ENCODE peak calls at places on chromosomes 1 and 21, in four cellular contexts. E is prostate gland, C is K562, Y is tibial nerve. H is an unnamed sample.

GRCh38 chr1:30302808-30303310 is 420.5 kb downstream of the MATN1 start:
- DNase-seq in E (no peak), C (no peak), Y (no peak), H (peak; percentile 36)

GRCh38 chr1:240190881-240191385 is 99.2 kb downstream of the FMN2 start:
- DNase-seq in E (no peak), C (peak; percentile 9), Y (no peak), H (no peak)

GRCh38 chr1:43054961-43055360 is 96.3 kb upstream of the SLC2A1 start:
- DNase-seq in E (no peak), C (no peak), Y (no peak), H (no peak)

GRCh38 chr1:32394890-32395415 is 712 bp upstream of the BSDC1 start:
- DNase-seq in E (no peak), C (no peak), Y (no peak), H (no peak)

GRCh38 chr21:16587141-16587570 is 857.4 kb downstream of the USP25 start:
- DNase-seq in E (peak; percentile 84), C (no peak), Y (peak; percentile 30), H (peak; percentile 91)

GRCh38 chr1:178612261-178612660 is 99.4 kb downstream of the TEX35 start:
- DNase-seq in E (no peak), C (no peak), Y (no peak), H (no peak)

GRCh38 chr1:32939655-32940371 is 24.8 kb downstream of the RNF19B start:
- DNase-seq in E (no peak), C (peak; percentile 83), Y (no peak), H (no peak)

GRCh38 chr1:28155628-28156027 is 20.9 kb downstream of the PTAFR start:
- DNase-seq in E (no peak), C (no peak), Y (no peak), H (no peak)

GRCh38 chr1:29123871-29124365 is at the start of gene TMEM200B:
- DNase-seq in E (no peak), C (no peak), Y (no peak), H (peak; percentile 64)

GRCh38 chr1:73593379-73593778 is 604.6 kb downstream of the LRRIQ3 start:
- DNase-seq in E (peak; percentile 72), C (no peak), Y (no peak), H (no peak)

GRCh38 chr1:53094533-53094919 is 32.5 kb downstream of the PODN start:
- DNase-seq in E (no peak), C (no peak), Y (no peak), H (no peak)

GRCh38 chr21:28111151-28111619 is 881.5 kb downstream of the LTN1 start:
- DNase-seq in E (no peak), C (no peak), Y (no peak), H (no peak)

GRCh38 chr1:200353232-200353631 is 56.6 kb downstream of the ZNF281 start:
- DNase-seq in E (no peak), C (no peak), Y (no peak), H (no peak)

GRCh38 chr21:26769613-26770188 is 75.5 kb downstream of the ADAMTS1 start:
- DNase-seq in E (no peak), C (no peak), Y (no peak), H (no peak)

GRCh38 chr1:191888996-191889622 is 269.2 kb upstream of the RGS18 start:
- DNase-seq in E (no peak), C (peak; percentile 90), Y (no peak), H (no peak)

GRCh38 chr1:63329621-63330330 is 7.4 kb downstream of the FOXD3 start:
- DNase-seq in E (no peak), C (no peak), Y (no peak), H (no peak)

GRCh38 chr1:46166521-46167462 is 8.1 kb upstream of the TSPAN1 start:
- DNase-seq in E (no peak), C (no peak), Y (no peak), H (peak; percentile 58)

GRCh38 chr1:172917972-172918371 is 132.8 kb downstream of the TNFSF18 start:
- DNase-seq in E (no peak), C (no peak), Y (no peak), H (no peak)

GRCh38 chr1:79391896-79392295 is 385.4 kb upstream of the ADGRL4 start:
- DNase-seq in E (no peak), C (no peak), Y (no peak), H (no peak)

GRCh38 chr1:143720087-143721023 is 251.4 kb downstream of the FAM72C start:
- DNase-seq in E (no peak), C (peak; percentile 80), Y (no peak), H (peak; percentile 36)

GRCh38 chr21:36203603-36203889 is 46.9 kb downstream of the DOP1B start:
- DNase-seq in E (no peak), C (peak; percentile 24), Y (no peak), H (peak; percentile 28)

GRCh38 chr1:2163205-2163604 is 31.4 kb downstream of the FAAP20 start:
- DNase-seq in E (no peak), C (no peak), Y (no peak), H (no peak)

GRCh38 chr1:150548632-150549495 is at the start of gene ADAMTSL4:
- DNase-seq in E (no peak), C (peak; percentile 84), Y (no peak), H (peak; percentile 85)

GRCh38 chr21:33801424-33802405 is 113.9 kb downstream of the ATP5PO start:
- DNase-seq in E (peak; percentile 95), C (no peak), Y (no peak), H (peak; percentile 49)

GRCh38 chr1:161096514-161096913 is 1.6 kb upstream of the KLHDC9 start:
- DNase-seq in E (no peak), C (no peak), Y (peak; percentile 30), H (no peak)

GRCh38 chr1:9341301-9341845 is 48.7 kb downstream of the SPSB1 start:
- DNase-seq in E (no peak), C (no peak), Y (no peak), H (no peak)

GRCh38 chr21:45583831-45584509 is 41.7 kb upstream of the SLC19A1 start:
- DNase-seq in E (no peak), C (no peak), Y (no peak), H (peak; percentile 14)

GRCh38 chr21:41765393-41765950 is 1.4 kb downstream of the RIPK4 start:
- DNase-seq in E (no peak), C (no peak), Y (no peak), H (no peak)

GRCh38 chr1:217437375-217437774 is 193.5 kb downstream of the GPATCH2 start:
- DNase-seq in E (no peak), C (no peak), Y (no peak), H (no peak)

GRCh38 chr1:117672756-117673155 is 66.9 kb downstream of the TENT5C start:
- DNase-seq in E (no peak), C (no peak), Y (no peak), H (no peak)

GRCh38 chr1:157045251-157046218 is at the start of gene ARHGEF11:
- DNase-seq in E (peak; percentile 89), C (peak; percentile 92), Y (peak; percentile 83), H (peak; percentile 95)

DNA sequence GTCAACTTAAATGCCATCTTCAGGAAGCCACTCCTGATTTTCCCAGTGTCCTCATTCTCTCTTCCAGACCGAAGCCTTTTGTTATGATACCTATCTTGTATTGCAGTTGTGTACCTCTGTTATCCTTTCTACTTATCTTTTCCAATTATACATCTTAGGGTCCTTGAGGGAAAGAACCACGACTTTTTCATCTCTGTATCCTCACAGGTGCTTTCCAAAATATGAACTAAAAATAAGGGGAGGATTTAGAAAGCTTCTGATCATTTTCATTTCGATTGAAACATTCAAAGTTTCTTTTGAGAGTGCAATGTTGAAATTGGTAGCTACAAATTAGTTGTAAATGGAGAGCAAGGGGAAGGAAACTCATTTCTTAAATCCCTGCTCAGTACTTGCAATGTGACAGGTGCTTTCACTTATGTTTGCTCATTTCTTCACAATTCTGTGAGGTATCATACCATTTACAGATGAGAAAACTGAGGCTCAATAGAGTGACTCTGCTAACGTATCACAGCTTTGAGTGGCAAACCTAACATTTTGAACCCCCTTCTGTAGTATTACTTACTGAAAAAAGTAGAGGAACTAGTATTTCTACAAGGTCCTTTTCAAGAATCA is 24.2 kb downstream of the SLC19A2 start:
- DNase-seq in E (no peak), C (no peak), Y (no peak), H (no peak)
- TF ChIP-seq POLR2A in E (no peak), C (no peak), Y (no peak), H (no peak)

GRCh38 chr1:22039594-22040347 is 12.7 kb upstream of the CDC42 start:
- DNase-seq in E (peak; percentile 46), C (peak; percentile 91), Y (no peak), H (peak; percentile 34)
- TF ChIP-seq POLR2A in E (no peak), C (peak; percentile 41), Y (no peak), H (no peak)

GRCh38 chr1:20291621-20292020 is 946 bp downstream of the VWA5B1 start:
- DNase-seq in E (no peak), C (no peak), Y (no peak), H (no peak)

GRCh38 chr1:20285510-20285909 is 5.2 kb upstream of the VWA5B1 start:
- DNase-seq in E (no peak), C (no peak), Y (no peak), H (no peak)

GRCh38 chr1:20290624-20291597 is at the start of gene VWA5B1:
- DNase-seq in E (no peak), C (peak; percentile 43), Y (no peak), H (no peak)
- TF ChIP-seq POLR2A in E (no peak), C (no peak), Y (no peak), H (no peak)

DNA sequence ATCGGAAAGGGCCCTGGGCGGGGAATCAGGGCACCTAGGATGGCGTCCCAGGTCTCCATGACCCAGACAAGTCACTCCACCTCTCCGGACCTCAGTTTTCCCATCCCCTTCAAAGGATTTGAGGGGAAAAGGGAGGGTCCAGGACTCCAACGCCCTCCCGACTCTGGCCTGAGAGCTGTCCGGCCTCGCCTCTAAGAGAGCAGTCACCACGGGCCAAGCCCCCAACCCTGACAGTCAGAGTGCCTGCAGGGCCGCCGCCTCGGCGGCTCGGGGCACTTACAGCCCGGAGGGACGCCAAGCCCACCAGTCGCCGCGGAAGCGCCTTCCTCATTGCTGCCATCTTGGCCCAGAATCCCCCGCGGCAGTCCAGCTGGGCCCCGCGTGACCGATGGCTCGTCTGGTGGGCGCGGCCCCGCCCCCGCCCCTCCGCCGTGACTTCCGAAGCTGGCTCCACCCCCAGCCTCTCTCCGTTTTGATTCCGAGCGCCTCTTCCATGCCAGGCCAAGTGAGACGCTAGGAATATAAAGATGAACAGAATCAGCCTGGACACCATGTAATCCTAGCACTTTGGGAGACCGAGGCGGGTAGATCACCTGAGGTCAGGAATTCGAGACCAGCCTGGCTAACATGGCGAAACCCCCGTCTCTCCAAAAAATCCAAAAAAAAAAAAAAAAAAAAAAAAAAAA is at the start of gene HMGCL:
- DNase-seq in E (peak; percentile 93), C (peak; percentile 97), Y (peak; percentile 86), H (peak; percentile 93)
- TF ChIP-seq POLR2A in E (peak; percentile 92), C (peak; percentile 98), Y (peak; percentile 85), H (peak; percentile 90)

DNA sequence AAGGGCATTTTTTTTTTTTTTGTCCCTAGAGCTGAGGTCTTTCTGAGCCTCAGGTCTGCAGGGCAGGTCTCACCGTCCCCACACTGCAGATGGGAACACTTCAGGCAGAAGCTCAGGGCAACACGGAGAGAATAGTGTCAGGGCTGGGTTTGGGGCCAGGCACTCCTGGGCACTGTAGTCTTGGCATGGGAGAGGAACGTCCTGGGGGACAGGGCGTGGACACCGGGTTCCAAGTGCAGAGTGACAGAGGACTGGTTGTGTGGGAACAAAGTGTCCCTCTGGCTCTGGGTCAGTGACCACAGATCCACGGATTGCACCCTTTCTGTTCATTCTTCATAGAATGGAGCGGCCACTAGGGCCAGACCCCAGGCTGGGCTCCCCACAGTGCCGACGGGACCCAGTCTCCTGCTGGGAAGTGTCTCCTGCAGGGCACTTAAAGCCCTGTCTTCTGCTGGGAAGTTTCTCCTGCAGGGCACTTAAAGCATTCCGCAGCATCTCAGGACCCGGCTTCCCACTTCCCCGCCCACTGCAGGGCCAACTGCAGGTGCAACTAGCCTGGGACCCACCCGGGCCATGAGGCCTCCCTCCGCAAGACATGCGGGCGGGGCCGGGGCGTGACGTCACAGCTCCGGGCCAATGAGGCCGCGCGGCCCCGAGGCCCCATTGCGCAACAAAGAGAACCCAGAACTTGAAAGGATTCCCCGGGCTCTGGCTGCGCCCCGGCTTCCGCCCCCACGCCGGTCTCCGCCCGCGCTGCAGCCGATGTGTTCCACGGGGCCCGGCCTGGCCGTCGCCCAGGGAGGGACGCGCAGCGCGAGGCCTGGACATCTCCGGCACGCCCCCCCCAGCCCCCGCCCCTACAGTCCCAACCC is 1.2 kb downstream of the GPR153 start:
- DNase-seq in E (peak; percentile 77), C (peak; percentile 90), Y (peak; percentile 73), H (peak; percentile 86)
- TF ChIP-seq POLR2A in E (peak; percentile 50), C (no peak), Y (no peak), H (peak; percentile 11)

H was measured in right lobe of liver.